ENCODE peak calls at places on chromosomes 1 and 21, in six cellular contexts. A is lower lobe of right lung, W is stomach, K is GM23338, R is tibial artery, D is uterus. X is an unnamed sample. For H3K4me1, the result is how much of the 10 kb centered on the place peaks cover.

GRCh38 chr1:164651378-164651951 is 92.5 kb downstream of the PBX1 start:
- DNase-seq in A (no peak), D (no peak), W (peak), K (no peak), R (peak), X (no peak)

GRCh38 chr1:19036049-19036546 is 79.6 kb upstream of the IFFO2 start:
- DNase-seq in D (no peak), W (no peak), A (no peak), R (no peak), K (no peak), X (peak)

GRCh38 chr1:98001764-98002163 is 80.9 kb upstream of the DPYD start:
- DNase-seq in K (peak), R (no peak), A (no peak), D (no peak), W (no peak), X (no peak)

GRCh38 chr1:41804176-41804575 is 114.5 kb downstream of the HIVEP3 start:
- DNase-seq in W (no peak), D (no peak), A (no peak), K (no peak), R (no peak), X (no peak)

GRCh38 chr1:3366181-3367051 is 88.0 kb upstream of the ARHGEF16 start:
- DNase-seq in D (peak), R (peak), A (no peak), K (no peak), W (no peak), X (no peak)

GRCh38 chr21:44618909-44619308 is 7.0 kb downstream of the KRTAP10-8 start:
- DNase-seq in W (no peak), K (no peak), R (no peak), D (no peak), A (no peak), X (no peak)

GRCh38 chr1:89962024-89962741 is 32.7 kb upstream of the ZNF326 start:
- DNase-seq in A (no peak), D (no peak), K (no peak), W (no peak), R (no peak), X (no peak)

GRCh38 chr1:215844266-215844665 is 277.2 kb downstream of the KCTD3 start:
- DNase-seq in A (no peak), D (no peak), R (no peak), W (no peak), K (no peak), X (no peak)

GRCh38 chr1:12407050-12407961 is 177.5 kb downstream of the VPS13D start:
- DNase-seq in W (no peak), A (no peak), D (no peak), K (peak), R (no peak), X (no peak)

GRCh38 chr1:228735871-228736586 is 750 bp downstream of the RHOU start:
- DNase-seq in D (peak), W (peak), A (peak), K (peak), R (peak), X (peak)

DNA sequence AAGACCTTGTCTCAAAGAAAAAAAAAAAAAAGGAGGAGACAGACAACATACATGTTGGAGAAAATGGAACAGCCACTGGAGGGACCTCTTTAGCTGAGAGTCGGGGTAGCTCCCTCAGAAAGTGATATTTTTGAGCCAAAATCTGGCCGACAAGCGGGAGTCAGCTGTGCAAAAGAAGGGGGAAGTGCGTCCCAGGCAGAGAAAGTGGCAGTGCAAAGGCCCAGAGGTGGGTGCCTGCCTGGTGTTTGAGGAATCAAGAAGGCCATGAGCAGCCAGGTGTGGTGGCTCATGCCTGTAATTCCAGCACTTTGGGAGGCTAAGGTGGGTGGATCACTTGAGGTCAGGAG is 6.1 kb upstream of the CROCC start:
- DNase-seq in K (peak), R (no peak), W (no peak), A (no peak), D (no peak), X (no peak)
- TF ChIP-seq CTCF in K (peak), R (no peak), W (no peak), A (no peak), D (no peak), X (no peak)

GRCh38 chr1:22096036-22096435 is 43.5 kb downstream of the CDC42 start:
- DNase-seq in D (no peak), R (no peak), A (no peak), K (no peak), W (no peak), X (no peak)
- H3K4me1 ChIP-seq in D (under half), R (under half), A (under half), K (under half), W (half or more), X (under half)

DNA sequence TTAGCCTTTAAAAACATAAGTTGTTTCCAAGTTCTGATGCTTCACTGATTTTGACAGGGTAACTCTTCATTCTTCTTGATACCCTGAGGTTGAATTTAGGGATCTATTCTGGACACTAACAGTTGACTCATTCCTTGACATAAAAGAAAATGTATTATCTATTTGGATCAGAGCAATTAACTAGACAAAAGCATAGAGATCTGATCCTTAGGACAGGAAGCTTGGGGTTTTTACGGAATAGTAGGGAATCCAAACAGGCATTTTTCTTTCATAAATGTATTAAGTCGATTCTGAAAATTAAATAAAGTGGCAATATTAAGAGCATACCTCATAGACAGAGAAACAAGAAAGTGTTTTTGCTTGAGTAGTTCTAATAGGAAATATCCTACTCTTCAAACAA is 820.5 kb downstream of the BRINP3 start:
- DNase-seq in W (no peak), D (no peak), R (no peak), K (no peak), A (no peak), X (no peak)
- H3K27ac ChIP-seq in W (no peak), D (no peak), R (no peak), K (no peak), A (no peak), X (no peak)

GRCh38 chr1:4494558-4494957 is 159.9 kb upstream of the AJAP1 start:
- DNase-seq in K (no peak), A (no peak), D (no peak), R (no peak), W (no peak), X (no peak)
- TF ChIP-seq CTCF in K (no peak), A (no peak), D (no peak), R (no peak), W (no peak), X (no peak)

DNA sequence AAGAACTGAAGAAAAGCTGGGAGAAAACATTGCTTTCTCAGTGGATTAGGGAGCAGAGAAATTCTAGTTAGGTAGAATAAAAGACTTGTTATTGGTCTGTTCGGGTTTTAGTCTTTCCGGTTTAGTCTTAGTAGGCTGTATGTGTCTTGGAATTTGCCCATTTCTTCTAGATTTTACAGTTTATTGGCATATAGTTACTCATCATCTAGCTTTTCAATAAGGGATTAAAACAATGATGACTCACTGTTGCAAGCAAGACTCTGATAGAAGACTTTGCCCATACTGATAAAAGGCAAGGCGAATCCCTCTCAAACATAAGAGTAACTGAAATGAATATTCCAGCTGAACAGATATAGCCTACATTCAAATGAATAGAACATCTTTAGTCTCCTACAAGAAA is 62.3 kb downstream of the GPR137B start:
- DNase-seq in A (no peak), R (no peak), W (no peak), K (no peak), D (no peak), X (no peak)
- H3K4me1 ChIP-seq in A (under half), R (under half), W (under half), K (under half), D (under half), X (under half)

GRCh38 chr1:30801826-30802198 is 44.2 kb upstream of the LAPTM5 start:
- DNase-seq in A (peak), R (peak), K (peak), W (peak), D (peak), X (no peak)

GRCh38 chr1:30798954-30799491 is 41.4 kb upstream of the LAPTM5 start:
- DNase-seq in A (no peak), W (no peak), K (no peak), D (no peak), R (no peak), X (no peak)

GRCh38 chr1:30794260-30794659 is 36.7 kb upstream of the LAPTM5 start:
- DNase-seq in A (no peak), K (no peak), R (no peak), W (no peak), D (no peak), X (no peak)

GRCh38 chr1:30795026-30795425 is 37.5 kb upstream of the LAPTM5 start:
- DNase-seq in W (no peak), A (peak), R (no peak), K (no peak), D (no peak), X (no peak)

DNA sequence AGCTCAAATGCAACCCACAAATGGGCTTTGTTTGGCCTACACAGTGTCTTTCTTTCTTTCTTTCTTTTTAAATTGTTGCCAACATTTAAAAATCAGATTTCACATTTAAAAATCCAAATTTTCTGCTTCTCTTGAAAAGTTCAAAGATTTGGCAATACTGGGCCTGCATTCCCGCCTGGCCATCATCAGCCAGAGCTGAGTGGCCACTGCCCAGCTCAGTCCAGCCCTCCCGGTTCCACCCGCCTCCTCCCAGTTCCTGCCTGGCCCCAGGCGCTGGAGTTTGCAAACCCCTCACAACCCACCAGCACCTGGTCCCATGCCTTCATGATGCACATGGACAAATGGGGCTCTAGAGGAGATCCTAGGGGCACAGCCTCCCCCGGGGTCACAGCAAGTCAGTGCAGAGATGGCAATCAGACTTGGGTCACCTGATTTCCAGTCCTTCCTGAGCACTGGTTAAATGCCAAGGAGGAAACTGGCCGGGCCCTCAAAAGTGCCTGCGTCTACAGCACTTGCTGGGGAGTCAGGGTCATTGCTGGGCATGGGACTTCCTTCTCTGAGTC is 40.9 kb upstream of the LAPTM5 start:
- DNase-seq in R (peak), K (no peak), A (peak), D (no peak), W (peak), X (no peak)
- H3K27ac ChIP-seq in R (no peak), K (no peak), A (peak), D (peak), W (peak), X (no peak)

DNA sequence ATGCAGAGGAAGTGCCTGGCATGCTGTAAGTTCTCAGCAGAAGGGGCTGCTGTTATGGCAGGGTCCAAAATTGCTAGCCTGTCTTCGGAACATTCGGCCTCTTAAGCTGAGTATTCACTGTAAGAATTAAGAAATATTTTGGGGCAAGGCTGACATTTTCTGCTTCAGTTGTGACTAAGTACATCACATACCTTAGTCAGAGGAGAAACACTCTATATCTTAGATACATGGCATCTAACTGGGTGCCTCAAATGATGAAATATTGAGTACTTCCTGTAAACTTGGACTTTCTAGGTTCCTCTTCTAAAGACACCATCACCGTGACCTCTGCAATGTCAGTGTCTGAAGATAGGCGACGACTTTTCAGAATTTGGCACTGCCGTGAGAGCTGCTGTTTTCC is 65.6 kb downstream of the PCBP3 start:
- DNase-seq in A (no peak), R (no peak), W (no peak), K (no peak), D (no peak), X (no peak)
- TF ChIP-seq CTCF in A (no peak), R (no peak), W (no peak), K (no peak), D (no peak), X (no peak)

DNA sequence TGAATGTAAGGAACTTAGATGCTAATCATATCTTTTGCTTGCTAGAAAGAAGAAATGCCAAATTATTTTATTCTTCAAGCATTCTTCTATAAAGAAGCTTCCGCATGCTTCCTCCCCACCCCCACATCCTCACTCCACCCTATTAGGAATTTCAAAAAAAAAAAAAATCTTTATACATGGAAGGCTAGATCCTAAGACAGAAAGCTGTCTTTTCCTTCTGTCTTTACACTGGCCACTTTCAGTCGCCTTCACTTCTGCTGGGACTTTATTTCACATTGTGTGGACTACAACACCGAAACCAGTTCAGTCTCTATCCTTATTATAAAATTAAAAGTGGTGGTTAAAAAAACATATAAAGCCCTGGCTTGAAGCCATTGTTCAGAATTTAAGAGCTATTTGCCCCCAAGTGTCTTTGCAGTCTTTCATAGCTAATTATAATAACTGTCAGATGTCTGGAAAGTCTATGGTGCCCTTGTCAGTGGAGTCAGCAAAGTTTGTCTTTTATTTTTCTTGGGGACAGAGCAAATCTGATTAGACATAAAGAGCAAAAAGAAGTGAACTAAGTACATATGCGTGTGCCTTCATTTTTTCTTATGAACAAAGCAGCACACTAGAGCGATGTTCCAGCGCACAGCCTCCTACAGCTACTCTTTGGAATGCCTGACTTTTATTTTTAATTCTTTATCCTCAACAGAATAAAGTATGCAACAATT is 297.7 kb downstream of the PTPRC start:
- DNase-seq in R (no peak), K (no peak), A (no peak), W (no peak), D (no peak), X (no peak)
- H3K4me1 ChIP-seq in R (under half), K (under half), A (under half), W (under half), D (under half), X (under half)

GRCh38 chr1:66624412-66625060 is 90.6 kb downstream of the SGIP1 start:
- DNase-seq in K (no peak), A (no peak), W (no peak), R (no peak), D (no peak), X (no peak)
- H3K27ac ChIP-seq in K (no peak), A (no peak), W (no peak), R (peak), D (no peak), X (peak)